ENCODE peak calls at places on chromosomes 11 and 22, in ten cellular contexts. K, T, E, X, O, A, Z, B, D and F are unnamed samples.

GRCh38 chr11:117239295-117239694 is 6.8 kb downstream of the RNF214 start:
- DNase-seq in K (no peak), O (no peak), B (no peak), Z (no peak), X (no peak), T (peak; percentile 59), D (no peak), A (no peak), E (no peak), F (no peak)

GRCh38 chr11:100777118-100777517 is 90.0 kb downstream of the ARHGAP42 start:
- DNase-seq in O (no peak), E (no peak), B (peak; percentile 93), T (no peak), Z (peak; percentile 44), A (no peak), K (peak; percentile 47), X (peak; percentile 59), D (no peak), F (no peak)

GRCh38 chr22:46413725-46414379 is 78.3 kb downstream of the TRMU start:
- DNase-seq in K (no peak), Z (no peak), T (no peak), B (no peak), E (no peak), A (no peak), D (no peak), X (no peak), O (no peak), F (no peak)

GRCh38 chr22:28395920-28396447 is 283.7 kb downstream of the TTC28 start:
- DNase-seq in X (no peak), T (peak; percentile 51), D (no peak), K (no peak), E (no peak), O (no peak), A (no peak), B (no peak), Z (no peak), F (no peak)

GRCh38 chr11:129731316-129731715 is 84.3 kb upstream of the TMEM45B start:
- DNase-seq in Z (no peak), B (no peak), X (no peak), E (no peak), D (no peak), A (no peak), O (no peak), K (no peak), T (no peak), F (no peak)

GRCh38 chr11:18265949-18266348 is at the start of gene SAA1:
- DNase-seq in A (no peak), X (no peak), T (no peak), B (no peak), Z (no peak), O (no peak), E (no peak), D (no peak), K (no peak), F (peak; percentile 34)

GRCh38 chr11:6962141-6962540 is 35.9 kb downstream of the ZNF215 start:
- DNase-seq in E (no peak), K (no peak), T (no peak), X (no peak), A (no peak), D (no peak), B (no peak), Z (no peak), O (peak; percentile 5), F (no peak)

GRCh38 chr11:104663190-104664140 is 234.8 kb downstream of the CASP12 start:
- DNase-seq in O (no peak), T (no peak), E (no peak), X (no peak), D (no peak), A (no peak), K (no peak), B (no peak), Z (no peak), F (peak; percentile 17)

GRCh38 chr22:23698673-23699235 is 7.9 kb downstream of the RGL4 start:
- DNase-seq in T (no peak), D (no peak), O (no peak), E (no peak), Z (no peak), B (no peak), X (no peak), K (no peak), A (no peak), F (no peak)

GRCh38 chr22:49959782-49960158 is 802 bp upstream of the PIM3 start:
- DNase-seq in T (no peak), X (peak; percentile 66), A (no peak), K (no peak), Z (peak; percentile 73), E (no peak), D (peak; percentile 81), B (no peak), O (peak; percentile 62), F (peak; percentile 30)

GRCh38 chr11:117995472-117995871 is 9.3 kb downstream of the IL10RA start:
- DNase-seq in O (no peak), A (no peak), D (no peak), E (peak; percentile 67), K (no peak), B (no peak), T (no peak), X (no peak), Z (no peak), F (no peak)

GRCh38 chr11:60455531-60456042 is at the start of gene MS4A1:
- DNase-seq in O (no peak), E (no peak), D (no peak), X (no peak), A (peak; percentile 98), K (no peak), Z (peak; percentile 8), B (no peak), T (no peak), F (no peak)

GRCh38 chr11:111444040-111444439 is 65.0 kb upstream of the POU2AF1 start:
- DNase-seq in T (no peak), X (no peak), D (no peak), O (no peak), A (no peak), E (no peak), B (no peak), K (no peak), Z (no peak), F (no peak)

GRCh38 chr22:47059701-47060161 is 297.3 kb downstream of the TBC1D22A start:
- DNase-seq in E (peak; percentile 25), T (no peak), K (no peak), A (peak; percentile 8), X (no peak), Z (no peak), B (no peak), D (peak; percentile 69), O (no peak), F (no peak)

GRCh38 chr11:131370090-131370751 is at the start of gene NTM:
- DNase-seq in B (no peak), K (no peak), O (peak; percentile 34), Z (peak; percentile 65), T (no peak), E (no peak), D (peak; percentile 77), X (peak; percentile 44), A (no peak), F (peak; percentile 23)

GRCh38 chr11:623999-624704 is 603 bp downstream of the CDHR5 start:
- DNase-seq in K (no peak), B (peak; percentile 48), A (no peak), T (no peak), D (no peak), X (peak; percentile 73), O (no peak), E (peak; percentile 52), Z (peak; percentile 92), F (no peak)

GRCh38 chr22:44620129-44620840 is 81.7 kb upstream of the PRR5 start:
- DNase-seq in Z (peak; percentile 64), O (peak; percentile 97), T (peak; percentile 46), K (no peak), B (no peak), X (peak; percentile 55), D (peak; percentile 76), E (peak; percentile 92), A (no peak), F (no peak)
- H3K4me3 ChIP-seq in Z (no peak overlapping the region), O (peak overlapping the region; percentile 36), T (no peak overlapping the region), K (no peak overlapping the region), B (no peak overlapping the region), X (no peak overlapping the region), D (no peak overlapping the region), E (no peak overlapping the region), A (no peak overlapping the region), F (no peak overlapping the region)

GRCh38 chr11:119334173-119334930 is at the start of gene RNF26:
- DNase-seq in Z (peak; percentile 97), T (peak; percentile 97), A (peak; percentile 95), D (peak; percentile 99), K (peak; percentile 94), E (peak; percentile 94), X (peak; percentile 95), B (peak; percentile 97), O (peak; percentile 100), F (peak; percentile 97)
- TF ChIP-seq POLR2AphosphoS5 in Z (peak; percentile 72), T (peak; percentile 71), A (peak; percentile 79), D (peak; percentile 82), K (peak; percentile 90), E (peak; percentile 89), X (peak; percentile 93), B (peak; percentile 83), O (peak; percentile 71), F (peak; percentile 95)

DNA sequence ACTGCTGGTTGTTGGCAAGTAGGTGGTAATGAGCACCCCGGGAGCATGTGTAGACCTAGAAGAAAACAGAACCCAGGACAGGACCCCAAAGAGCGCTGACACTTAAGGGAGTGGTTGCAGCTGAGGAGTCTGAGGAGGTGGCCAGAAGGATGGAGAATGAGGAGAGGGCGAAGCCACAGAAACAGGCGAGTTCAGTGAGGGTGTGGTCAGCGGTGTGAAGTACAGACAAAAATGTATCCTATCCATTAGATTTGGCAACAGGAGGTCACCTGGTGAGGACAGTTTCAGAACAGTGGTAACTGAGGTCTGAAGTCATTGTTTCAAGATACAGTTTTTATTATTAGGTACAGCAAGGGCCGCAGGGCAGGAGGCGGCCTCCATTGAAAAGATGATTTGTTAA is 8.6 kb upstream of the THY1 start:
- DNase-seq in B (no peak), Z (no peak), D (no peak), T (no peak), A (no peak), E (no peak), K (no peak), X (no peak), O (no peak), F (no peak)
- H3K4me1 ChIP-seq in B (peaks cover 14% of the 10 kb centered on the region), Z (no peaks in the 10 kb centered on the region), D (no peaks in the 10 kb centered on the region), T (no peaks in the 10 kb centered on the region), A (no peaks in the 10 kb centered on the region), E (no peaks in the 10 kb centered on the region), K (peaks cover 10% of the 10 kb centered on the region), X (peaks cover 15% of the 10 kb centered on the region), O (peaks cover 19% of the 10 kb centered on the region), F (no peaks in the 10 kb centered on the region)

DNA sequence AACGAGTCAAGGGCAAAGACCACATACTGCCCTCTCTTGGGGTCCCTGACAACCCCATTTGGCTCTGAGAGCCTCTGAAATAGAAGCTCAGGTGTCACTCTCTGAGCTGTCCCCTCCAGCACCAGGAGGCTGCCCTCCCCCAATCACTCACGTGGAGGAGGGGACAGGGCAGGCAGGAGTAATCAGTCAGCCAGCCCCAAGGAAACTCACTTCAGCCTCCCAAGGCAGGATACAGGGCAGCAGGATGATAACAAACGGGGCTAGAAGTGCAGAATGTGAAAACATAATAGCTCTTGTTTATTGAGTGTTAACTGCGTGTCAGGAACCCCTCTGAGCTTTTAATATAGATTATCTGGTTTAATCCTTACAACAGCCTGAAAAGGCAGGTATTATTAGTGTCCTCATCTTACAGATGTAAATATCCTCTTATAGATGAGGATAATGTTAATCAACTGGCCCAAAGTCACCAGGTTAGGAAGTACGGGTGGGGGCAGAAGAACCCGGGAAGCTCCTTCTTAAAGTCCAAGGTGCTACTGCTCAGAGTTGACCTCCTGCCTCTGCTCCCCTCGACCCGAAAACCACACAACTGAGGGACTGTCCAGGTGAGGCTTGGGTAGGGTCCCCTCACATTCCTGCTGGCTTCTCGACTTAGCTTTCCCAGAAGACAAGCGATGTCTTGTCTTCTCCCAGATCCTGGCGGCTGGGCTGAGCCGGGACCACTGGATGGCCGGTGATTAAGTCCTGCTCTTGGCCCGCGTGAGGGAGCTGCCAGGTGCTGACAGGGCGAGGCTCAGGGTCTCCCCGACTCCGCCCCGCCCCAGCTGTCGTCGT is 2.7 kb downstream of the CHRM4 start:
- DNase-seq in A (no peak), T (no peak), Z (no peak), O (peak; percentile 28), X (no peak), D (no peak), K (no peak), B (no peak), E (no peak), F (no peak)
- H3K4me3 ChIP-seq in A (no peak overlapping the region), T (no peak overlapping the region), Z (no peak overlapping the region), O (peak overlapping the region; percentile 76), X (peak overlapping the region; percentile 39), D (peak overlapping the region; percentile 49), K (peak overlapping the region; percentile 54), B (peak overlapping the region; percentile 59), E (no peak overlapping the region), F (no peak overlapping the region)